ENCODE peak calls at places on chromosome 2, in six cellular contexts. C is uterus, U is HFF-Myc, F is HepG2, S is astrocyte of the spinal cord, Z is neural crest cell. Y is an unnamed sample.

GRCh38 chr2:191657977-191658376 is 20.0 kb upstream of the NABP1 start:
- DNase-seq in C (no peak), U (no peak), F (no peak), S (peak), Z (no peak), Y (no peak)

GRCh38 chr2:58879834-58880233 is 638.7 kb upstream of the FANCL start:
- DNase-seq in C (no peak), U (no peak), F (no peak), S (no peak), Z (no peak), Y (no peak)

GRCh38 chr2:168311265-168311925 is 64.0 kb upstream of the STK39 start:
- DNase-seq in C (no peak), U (no peak), F (no peak), S (peak), Z (no peak), Y (no peak)

GRCh38 chr2:229927817-229928321 is 5.6 kb downstream of the FBXO36 start:
- DNase-seq in C (no peak), U (no peak), F (no peak), S (peak), Z (no peak), Y (no peak)

GRCh38 chr2:223585691-223586090 is 16.5 kb downstream of the SCG2 start:
- DNase-seq in C (no peak), U (no peak), F (no peak), S (peak), Z (no peak), Y (no peak)

GRCh38 chr2:6773007-6773693 is 92.6 kb downstream of the CMPK2 start:
- DNase-seq in C (no peak), U (no peak), F (peak), S (peak), Z (peak), Y (peak)

GRCh38 chr2:113284481-113284880 is 5.8 kb upstream of the PAX8 start:
- DNase-seq in C (no peak), U (no peak), F (no peak), S (peak), Z (no peak), Y (no peak)

GRCh38 chr2:172091626-172092566 is 6.6 kb downstream of the DLX1 start:
- DNase-seq in C (no peak), U (no peak), F (no peak), S (no peak), Z (no peak), Y (no peak)

GRCh38 chr2:197677483-197677882 is 2.1 kb upstream of the RFTN2 start:
- DNase-seq in C (no peak), U (no peak), F (no peak), S (peak), Z (no peak), Y (no peak)

GRCh38 chr2:157170299-157170698 is 87.2 kb upstream of the GALNT5 start:
- DNase-seq in C (no peak), U (no peak), F (no peak), S (no peak), Z (no peak), Y (no peak)

GRCh38 chr2:190986221-190986953 is 27.6 kb downstream of the STAT1 start:
- DNase-seq in C (no peak), U (no peak), F (no peak), S (no peak), Z (no peak), Y (no peak)

GRCh38 chr2:233074106-233074505 is 14.0 kb downstream of the INPP5D start:
- DNase-seq in C (no peak), U (no peak), F (no peak), S (no peak), Z (no peak), Y (no peak)

GRCh38 chr2:96984300-96984699 is 2.1 kb downstream of the FAM178B start:
- DNase-seq in C (no peak), U (no peak), F (no peak), S (no peak), Z (no peak), Y (no peak)

GRCh38 chr2:139925903-139926302 is 1145.7 kb upstream of the NXPH2 start:
- DNase-seq in C (no peak), U (no peak), F (no peak), S (no peak), Z (no peak), Y (no peak)

GRCh38 chr2:170719810-170720209 is 4.7 kb downstream of the SP5 start:
- DNase-seq in C (no peak), U (no peak), F (no peak), S (no peak), Z (no peak), Y (no peak)

GRCh38 chr2:40348665-40349064 is 103.2 kb downstream of the SLC8A1 start:
- DNase-seq in C (no peak), U (no peak), F (no peak), S (peak), Z (no peak), Y (no peak)

GRCh38 chr2:211930331-211930730 is 608.3 kb downstream of the ERBB4 start:
- DNase-seq in C (no peak), U (no peak), F (no peak), S (no peak), Z (no peak), Y (no peak)

GRCh38 chr2:238720232-238720672 is 127.6 kb upstream of the TWIST2 start:
- DNase-seq in C (no peak), U (no peak), F (peak), S (no peak), Z (peak), Y (peak)

GRCh38 chr2:94986392-94986963 is 39.0 kb upstream of the MAL start:
- DNase-seq in C (no peak), U (peak), F (peak), S (peak), Z (peak), Y (peak)
- TF ChIP-seq CTCF in C (peak), U (peak), F (peak), S (peak), Z (peak), Y (peak)

DNA sequence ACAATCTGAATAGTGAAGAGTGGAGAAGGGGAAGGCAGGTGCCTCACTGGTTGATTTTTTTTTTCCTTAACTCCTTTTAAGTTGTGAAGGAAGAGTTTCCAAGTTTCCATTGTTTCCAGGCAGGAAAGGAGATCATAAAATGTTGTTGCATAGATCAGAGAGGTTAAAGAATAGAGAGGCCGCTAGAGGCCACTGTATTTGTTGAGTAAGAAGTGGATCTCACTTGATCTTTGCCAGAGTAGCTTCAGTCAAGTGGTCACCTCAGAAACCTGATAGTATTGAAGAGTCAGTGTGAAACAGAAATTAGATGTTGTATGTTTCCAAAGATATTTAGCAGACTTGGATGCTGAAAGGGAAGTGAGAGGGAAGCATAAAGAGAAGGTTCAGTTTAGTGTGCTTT is 17.6 kb downstream of the CTNNA2 start:
- DNase-seq in C (no peak), U (no peak), F (peak), S (peak), Z (no peak), Y (no peak)
- TF ChIP-seq CTCF in C (no peak), U (no peak), F (peak), S (no peak), Z (peak), Y (no peak)

DNA sequence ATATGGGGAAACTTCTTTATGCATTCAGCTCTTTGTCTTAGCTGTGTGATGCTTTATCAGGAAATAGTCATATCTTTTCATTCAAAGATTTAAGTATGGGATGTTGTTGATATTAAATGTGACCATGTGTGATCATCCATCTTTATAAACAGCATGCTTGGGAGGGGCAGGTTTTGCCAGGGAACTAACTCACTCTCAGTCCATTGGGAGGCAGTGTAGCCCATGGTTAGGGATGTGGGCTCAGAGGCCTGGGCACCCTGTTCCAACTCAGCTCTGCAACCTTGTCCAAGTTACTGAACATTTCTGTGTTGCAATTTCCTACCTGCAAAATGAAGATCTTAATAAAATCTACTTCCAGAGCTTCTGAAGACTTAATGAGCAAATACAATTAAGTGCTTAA is 92.0 kb upstream of the BCL2L11 start:
- DNase-seq in C (no peak), U (no peak), F (no peak), S (no peak), Z (no peak), Y (peak)
- TF ChIP-seq CTCF in C (no peak), U (peak), F (no peak), S (no peak), Z (peak), Y (no peak)

DNA sequence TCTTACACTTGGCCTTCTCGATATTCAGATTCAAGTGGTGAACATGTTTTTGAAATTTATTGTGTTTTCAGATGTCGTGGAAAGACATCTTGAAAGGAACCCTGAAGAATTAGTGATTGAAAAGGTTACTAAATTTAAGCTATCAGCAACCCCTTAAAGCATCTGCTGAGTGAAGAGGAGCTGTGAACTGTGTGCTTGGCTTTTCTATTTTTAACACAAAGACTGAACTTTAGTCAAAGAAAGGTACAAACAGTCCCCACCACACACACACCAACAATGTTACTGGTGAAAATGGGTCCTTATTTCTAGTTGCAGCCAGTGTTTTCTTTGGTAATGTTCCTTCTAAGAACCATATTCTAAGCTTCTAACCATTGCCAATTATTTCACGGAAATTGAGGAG is 95.1 kb downstream of the CYRIA start:
- DNase-seq in C (no peak), U (no peak), F (no peak), S (no peak), Z (no peak), Y (no peak)
- TF ChIP-seq CTCF in C (no peak), U (no peak), F (no peak), S (no peak), Z (no peak), Y (no peak)

GRCh38 chr2:105379741-105380186 is 19.1 kb downstream of the FHL2 start:
- DNase-seq in C (no peak), U (no peak), F (no peak), S (no peak), Z (no peak), Y (no peak)
- TF ChIP-seq CTCF in C (no peak), U (no peak), F (no peak), S (no peak), Z (no peak), Y (no peak)

DNA sequence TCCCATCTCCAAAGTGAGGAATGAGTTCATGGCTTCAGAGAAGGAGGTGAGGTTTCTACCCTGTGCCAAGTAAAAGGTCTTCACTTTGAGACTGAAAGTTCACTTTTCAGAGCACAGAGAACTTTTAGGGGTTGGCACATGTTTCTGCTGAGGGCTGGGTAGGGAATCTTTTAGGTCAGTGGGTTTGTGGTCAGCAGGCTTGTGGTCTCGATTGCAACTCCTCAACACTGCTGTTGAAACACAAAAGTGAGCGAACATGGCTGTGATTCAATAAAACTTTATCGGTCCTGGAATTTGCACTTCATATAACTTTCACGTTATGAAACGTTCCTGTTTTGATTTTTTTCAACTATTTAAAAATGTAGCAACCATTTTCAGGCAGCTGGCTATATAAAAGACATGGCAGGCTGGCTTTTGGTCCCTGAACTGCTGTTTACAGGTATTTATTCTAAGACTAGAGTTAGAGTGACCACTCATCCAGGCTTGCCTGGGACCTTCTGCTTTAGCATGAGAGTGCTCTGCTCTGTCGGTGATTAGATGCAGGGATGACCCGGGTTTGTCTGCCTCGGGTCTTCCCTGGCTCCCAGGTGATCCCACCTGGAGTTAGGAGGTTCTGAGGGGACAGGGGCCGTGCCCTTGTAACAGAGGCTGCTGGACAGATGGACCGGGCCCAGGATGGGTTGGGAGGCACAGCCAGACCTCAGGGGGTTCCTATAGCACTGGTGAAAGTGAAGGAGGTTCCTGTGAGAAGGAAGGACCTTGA is 62.7 kb upstream of the TAF1B start:
- DNase-seq in C (no peak), U (no peak), F (no peak), S (no peak), Z (no peak), Y (peak)
- TF ChIP-seq CTCF in C (no peak), U (no peak), F (no peak), S (no peak), Z (no peak), Y (no peak)

DNA sequence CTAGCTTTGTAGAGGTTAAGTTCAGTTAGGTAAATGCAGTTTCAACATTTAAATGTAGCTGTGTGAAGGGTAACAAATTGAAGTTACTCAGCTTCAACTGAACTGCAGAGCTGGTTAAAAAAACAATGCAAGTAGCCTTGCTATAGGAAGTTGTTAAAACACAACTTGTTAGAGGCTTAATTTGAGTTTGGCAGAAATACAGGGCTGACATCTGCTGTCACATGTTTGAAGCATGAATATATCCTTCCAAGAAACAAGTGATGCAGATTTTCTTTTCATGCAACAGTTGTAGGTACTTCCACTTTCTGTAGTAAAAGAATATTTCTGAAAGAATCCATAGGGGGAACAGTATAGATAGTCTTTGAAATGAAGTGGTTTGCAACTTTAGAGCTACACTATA is 208.7 kb upstream of the RASGRP3 start:
- DNase-seq in C (no peak), U (no peak), F (no peak), S (no peak), Z (no peak), Y (no peak)
- TF ChIP-seq CTCF in C (no peak), U (no peak), F (no peak), S (no peak), Z (no peak), Y (no peak)

GRCh38 chr2:127648321-127648720 is 2.4 kb downstream of the GPR17 start:
- DNase-seq in C (no peak), U (no peak), F (no peak), S (no peak), Z (no peak), Y (no peak)
- TF ChIP-seq CTCF in C (no peak), U (no peak), F (no peak), S (no peak), Z (no peak), Y (no peak)

DNA sequence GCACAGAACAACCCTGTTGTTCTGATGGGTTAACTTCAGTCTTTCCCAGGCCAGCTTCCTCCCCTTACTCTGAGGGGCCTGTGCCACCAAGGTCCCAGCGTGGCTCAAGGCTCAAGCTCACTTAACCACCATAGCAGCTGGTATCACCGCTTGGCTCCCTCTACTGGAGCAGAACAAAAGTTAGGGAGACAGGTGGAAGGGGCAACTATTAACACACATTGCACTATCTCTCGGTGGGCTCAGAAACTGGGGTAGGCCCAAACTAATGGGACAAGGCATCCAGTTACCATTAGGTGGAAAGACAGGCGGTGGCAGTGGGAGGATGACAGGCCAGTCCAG is 88.7 kb upstream of the ATL2 start:
- DNase-seq in C (no peak), U (no peak), F (peak), S (peak), Z (no peak), Y (peak)
- TF ChIP-seq CTCF in C (no peak), U (peak), F (peak), S (peak), Z (peak), Y (peak)

GRCh38 chr2:27621524-27621923 is 7.3 kb downstream of the CCDC121 start:
- DNase-seq in C (no peak), U (no peak), F (no peak), S (no peak), Z (no peak), Y (no peak)
- TF ChIP-seq CTCF in C (no peak), U (no peak), F (no peak), S (peak), Z (no peak), Y (no peak)